ENCODE peak calls at places on chromosomes 16 and 17, in six cellular contexts. One of them, this sample, is unnamed.

GRCh38 chr16:9160551-9160911 is 69.1 kb downstream of the HAPSTR1 start:
- DNase-seq in HuH-7.5: no peak
- DNase-seq in T-helper 17 cell: no peak
- DNase-seq in brain microvascular endothelial cell: no peak
- DNase-seq in RCC 7860: no peak
- DNase-seq in NCI-H1092: no peak
- DNase-seq in this sample: no peak

GRCh38 chr16:73996624-73997339 is 299.8 kb upstream of the PSMD7 start:
- DNase-seq in HuH-7.5: no peak
- DNase-seq in T-helper 17 cell: no peak
- DNase-seq in brain microvascular endothelial cell: peak
- DNase-seq in RCC 7860: no peak
- DNase-seq in NCI-H1092: no peak
- DNase-seq in this sample: no peak

GRCh38 chr16:53131363-53132071 is 76.7 kb downstream of the CHD9 start:
- DNase-seq in HuH-7.5: peak
- DNase-seq in T-helper 17 cell: peak
- DNase-seq in brain microvascular endothelial cell: no peak
- DNase-seq in RCC 7860: peak
- DNase-seq in NCI-H1092: no peak
- DNase-seq in this sample: peak

GRCh38 chr17:47931848-47932247 is 9.5 kb upstream of the PNPO start:
- DNase-seq in HuH-7.5: no peak
- DNase-seq in T-helper 17 cell: no peak
- DNase-seq in brain microvascular endothelial cell: no peak
- DNase-seq in RCC 7860: no peak
- DNase-seq in NCI-H1092: no peak
- DNase-seq in this sample: no peak

GRCh38 chr16:1972490-1972877 is 631 bp downstream of the TBL3 start:
- DNase-seq in HuH-7.5: no peak
- DNase-seq in T-helper 17 cell: no peak
- DNase-seq in brain microvascular endothelial cell: no peak
- DNase-seq in RCC 7860: no peak
- DNase-seq in NCI-H1092: no peak
- DNase-seq in this sample: no peak

GRCh38 chr17:60422162-60422665 is at the start of gene CHCT1:
- DNase-seq in HuH-7.5: no peak
- DNase-seq in T-helper 17 cell: no peak
- DNase-seq in brain microvascular endothelial cell: no peak
- DNase-seq in RCC 7860: no peak
- DNase-seq in NCI-H1092: no peak
- DNase-seq in this sample: no peak

GRCh38 chr17:40517286-40517662 is 15.9 kb upstream of the TNS4 start:
- DNase-seq in HuH-7.5: no peak
- DNase-seq in T-helper 17 cell: no peak
- DNase-seq in brain microvascular endothelial cell: no peak
- DNase-seq in RCC 7860: no peak
- DNase-seq in NCI-H1092: no peak
- DNase-seq in this sample: no peak

GRCh38 chr17:49435630-49436029 is 20.9 kb upstream of the PHB1 start:
- DNase-seq in HuH-7.5: no peak
- DNase-seq in T-helper 17 cell: no peak
- DNase-seq in brain microvascular endothelial cell: no peak
- DNase-seq in RCC 7860: no peak
- DNase-seq in NCI-H1092: no peak
- DNase-seq in this sample: no peak

GRCh38 chr17:81323411-81323868 is 28.3 kb upstream of the SLC38A10 start:
- DNase-seq in HuH-7.5: no peak
- DNase-seq in T-helper 17 cell: no peak
- DNase-seq in brain microvascular endothelial cell: no peak
- DNase-seq in RCC 7860: no peak
- DNase-seq in NCI-H1092: no peak
- DNase-seq in this sample: peak

GRCh38 chr16:49431040-49431439 is 57.4 kb downstream of the C16orf78 start:
- DNase-seq in HuH-7.5: no peak
- DNase-seq in T-helper 17 cell: no peak
- DNase-seq in brain microvascular endothelial cell: no peak
- DNase-seq in RCC 7860: no peak
- DNase-seq in NCI-H1092: no peak
- DNase-seq in this sample: no peak

GRCh38 chr17:58367462-58367861 is 15.5 kb upstream of the SUPT4H1 start:
- DNase-seq in HuH-7.5: no peak
- DNase-seq in T-helper 17 cell: no peak
- DNase-seq in brain microvascular endothelial cell: no peak
- DNase-seq in RCC 7860: no peak
- DNase-seq in NCI-H1092: no peak
- DNase-seq in this sample: no peak

GRCh38 chr16:1194665-1195392 is 30.2 kb downstream of the TPSG1 start:
- DNase-seq in HuH-7.5: no peak
- DNase-seq in T-helper 17 cell: no peak
- DNase-seq in brain microvascular endothelial cell: no peak
- DNase-seq in RCC 7860: no peak
- DNase-seq in NCI-H1092: no peak
- DNase-seq in this sample: no peak

GRCh38 chr17:51769231-51769630 is 389.3 kb downstream of the CA10 start:
- DNase-seq in HuH-7.5: no peak
- DNase-seq in T-helper 17 cell: no peak
- DNase-seq in brain microvascular endothelial cell: no peak
- DNase-seq in RCC 7860: no peak
- DNase-seq in NCI-H1092: no peak
- DNase-seq in this sample: no peak

GRCh38 chr16:66858740-66859396 is 14.7 kb downstream of the CA7 start:
- DNase-seq in HuH-7.5: no peak
- DNase-seq in T-helper 17 cell: no peak
- DNase-seq in brain microvascular endothelial cell: no peak
- DNase-seq in RCC 7860: peak
- DNase-seq in NCI-H1092: peak
- DNase-seq in this sample: no peak

GRCh38 chr17:67594115-67594878 is 123.4 kb upstream of the NOL11 start:
- DNase-seq in HuH-7.5: no peak
- DNase-seq in T-helper 17 cell: no peak
- DNase-seq in brain microvascular endothelial cell: no peak
- DNase-seq in RCC 7860: no peak
- DNase-seq in NCI-H1092: no peak
- DNase-seq in this sample: no peak

GRCh38 chr17:38463451-38463858 is 35.2 kb downstream of the ARHGAP23 start:
- DNase-seq in HuH-7.5: no peak
- DNase-seq in T-helper 17 cell: no peak
- DNase-seq in brain microvascular endothelial cell: no peak
- DNase-seq in RCC 7860: no peak
- DNase-seq in NCI-H1092: no peak
- DNase-seq in this sample: no peak

GRCh38 chr17:29041091-29041490 is 1.9 kb upstream of the PIPOX start:
- DNase-seq in HuH-7.5: no peak
- DNase-seq in T-helper 17 cell: no peak
- DNase-seq in brain microvascular endothelial cell: no peak
- DNase-seq in RCC 7860: no peak
- DNase-seq in NCI-H1092: no peak
- DNase-seq in this sample: no peak

GRCh38 chr16:8655184-8655717 is 19.2 kb upstream of the ABAT start:
- DNase-seq in HuH-7.5: peak
- DNase-seq in T-helper 17 cell: no peak
- DNase-seq in brain microvascular endothelial cell: peak
- DNase-seq in RCC 7860: peak
- DNase-seq in NCI-H1092: no peak
- DNase-seq in this sample: peak

GRCh38 chr17:50272711-50273653 is 1.3 kb upstream of the TMEM92 start:
- DNase-seq in HuH-7.5: peak
- DNase-seq in T-helper 17 cell: peak
- DNase-seq in brain microvascular endothelial cell: peak
- DNase-seq in RCC 7860: no peak
- DNase-seq in NCI-H1092: no peak
- DNase-seq in this sample: peak

GRCh38 chr17:4948997-4949320 is 629 bp upstream of the PFN1 start:
- DNase-seq in HuH-7.5: peak
- DNase-seq in T-helper 17 cell: peak
- DNase-seq in brain microvascular endothelial cell: no peak
- DNase-seq in RCC 7860: peak
- DNase-seq in NCI-H1092: peak
- DNase-seq in this sample: peak

This sample was measured in left lobe of liver.